ENCODE peak calls at places on chromosome 16, in eight cellular contexts. G is neural progenitor cell, J is stomach, R is vagina, O is heart left ventricle, C is breast epithelium, P is IMR-90, M is heart right ventricle. K is an unnamed sample. For H3K4me1, the result is how much of the 10 kb centered on the place peaks cover.

GRCh38 chr16:29708917-29709600 is 30.1 kb downstream of the QPRT start:
- DNase-seq in J (no peak), C (no peak), O (no peak), R (no peak), G (peak), P (no peak), M (no peak), K (no peak)

GRCh38 chr16:9311303-9311954 is 220.0 kb downstream of the HAPSTR1 start:
- DNase-seq in J (no peak), R (no peak), G (peak), C (no peak), M (no peak), P (no peak), O (no peak), K (no peak)

GRCh38 chr16:57029161-57030160 is 40.1 kb downstream of the NLRC5 start:
- DNase-seq in P (peak), G (no peak), M (no peak), R (no peak), C (no peak), O (no peak), J (no peak), K (no peak)

GRCh38 chr16:22055881-22056280 is 36.5 kb upstream of the VWA3A start:
- DNase-seq in O (no peak), M (no peak), G (peak), C (no peak), P (no peak), R (no peak), J (no peak), K (no peak)

GRCh38 chr16:85353839-85354622 is 241.8 kb upstream of the CIBAR2 start:
- DNase-seq in O (no peak), J (peak), P (no peak), M (no peak), G (no peak), R (no peak), C (peak), K (no peak)

GRCh38 chr16:19382887-19383816 is 34.5 kb upstream of the TMC5 start:
- DNase-seq in M (no peak), C (no peak), J (peak), R (no peak), P (no peak), O (no peak), G (no peak), K (no peak)

GRCh38 chr16:12723681-12724080 is 80.0 kb downstream of the CPPED1 start:
- DNase-seq in C (no peak), M (no peak), R (no peak), J (no peak), P (no peak), G (no peak), O (no peak), K (no peak)

GRCh38 chr16:86974120-86974519 is 343.1 kb downstream of the C16orf95 start:
- DNase-seq in M (no peak), O (no peak), P (no peak), G (no peak), C (no peak), R (no peak), J (no peak), K (no peak)

GRCh38 chr16:47392114-47392513 is 68.7 kb downstream of the ITFG1 start:
- DNase-seq in R (no peak), M (no peak), G (no peak), C (no peak), O (no peak), J (no peak), P (no peak), K (no peak)

GRCh38 chr16:66188786-66189725 is 177.4 kb upstream of the CDH5 start:
- DNase-seq in G (peak), P (peak), C (no peak), M (peak), O (no peak), R (peak), J (no peak), K (no peak)

GRCh38 chr16:22311520-22311919 is 14.3 kb downstream of the POLR3E start:
- DNase-seq in G (no peak), C (no peak), P (no peak), R (no peak), O (no peak), J (no peak), M (no peak), K (no peak)

GRCh38 chr16:29662729-29663019 is 373 bp upstream of the SPN start:
- DNase-seq in O (no peak), P (no peak), R (no peak), C (no peak), J (peak), M (no peak), G (no peak), K (no peak)

GRCh38 chr16:27718136-27718766 is 168.3 kb downstream of the KATNIP start:
- DNase-seq in M (no peak), C (no peak), O (no peak), G (no peak), J (no peak), P (no peak), R (no peak), K (no peak)

GRCh38 chr16:23324727-23325126 is 22.6 kb downstream of the SCNN1B start:
- DNase-seq in R (no peak), O (peak), P (no peak), C (peak), G (no peak), J (peak), M (peak), K (peak)

GRCh38 chr16:3074860-3075545 is 9.6 kb downstream of the IL32 start:
- DNase-seq in C (no peak), M (no peak), R (no peak), J (peak), O (peak), P (no peak), G (no peak), K (no peak)

GRCh38 chr16:77375396-77375795 is 59.4 kb downstream of the ADAMTS18 start:
- DNase-seq in R (no peak), P (no peak), G (no peak), M (no peak), O (no peak), J (no peak), C (no peak), K (no peak)

GRCh38 chr16:85677383-85677967 is 11.3 kb downstream of the GINS2 start:
- DNase-seq in R (no peak), O (no peak), J (no peak), P (no peak), G (no peak), M (no peak), C (no peak), K (no peak)

GRCh38 chr16:65068151-65068740 is 53.6 kb downstream of the CDH11 start:
- DNase-seq in J (no peak), P (peak), R (no peak), M (no peak), O (no peak), C (no peak), G (no peak), K (no peak)

GRCh38 chr16:75130150-75130771 is 13.7 kb upstream of the LDHD start:
- DNase-seq in J (no peak), G (no peak), R (no peak), M (no peak), O (no peak), P (no peak), C (no peak), K (no peak)

GRCh38 chr16:20626971-20627370 is 50.8 kb upstream of the ACSM2B start:
- DNase-seq in C (no peak), P (no peak), O (no peak), M (no peak), G (no peak), J (no peak), R (no peak), K (no peak)

GRCh38 chr16:51151951-51152663 is 1.0 kb upstream of the SALL1 start:
- DNase-seq in C (no peak), J (peak), R (no peak), O (peak), M (peak), G (peak), P (peak), K (no peak)

GRCh38 chr16:63577891-63578290 is 1541.7 kb upstream of the CDH8 start:
- DNase-seq in P (no peak), J (no peak), G (no peak), M (no peak), O (no peak), C (no peak), R (no peak), K (no peak)

GRCh38 chr16:88775825-88776224 is 9.2 kb downstream of the PIEZO1 start:
- DNase-seq in G (no peak), C (no peak), J (no peak), R (no peak), M (no peak), P (no peak), O (no peak), K (no peak)
- TF ChIP-seq CTCF in G (no peak), C (no peak), J (no peak), R (no peak), M (no peak), P (no peak), O (no peak), K (no peak)

GRCh38 chr16:974606-975312 is 4.0 kb upstream of the LMF1 start:
- DNase-seq in O (no peak), C (no peak), G (no peak), J (no peak), R (no peak), P (no peak), M (no peak), K (no peak)

GRCh38 chr16:977896-978295 is 3.7 kb upstream of the SOX8 start:
- DNase-seq in J (no peak), R (no peak), O (no peak), G (no peak), M (no peak), P (no peak), C (no peak), K (no peak)

GRCh38 chr16:975313-975690 is 4.5 kb upstream of the LMF1 start:
- DNase-seq in J (no peak), P (no peak), R (no peak), C (no peak), G (no peak), M (no peak), O (no peak), K (no peak)

GRCh38 chr16:977096-977701 is 4.4 kb upstream of the SOX8 start:
- DNase-seq in P (no peak), O (no peak), G (no peak), R (no peak), M (no peak), J (no peak), C (no peak), K (no peak)

DNA sequence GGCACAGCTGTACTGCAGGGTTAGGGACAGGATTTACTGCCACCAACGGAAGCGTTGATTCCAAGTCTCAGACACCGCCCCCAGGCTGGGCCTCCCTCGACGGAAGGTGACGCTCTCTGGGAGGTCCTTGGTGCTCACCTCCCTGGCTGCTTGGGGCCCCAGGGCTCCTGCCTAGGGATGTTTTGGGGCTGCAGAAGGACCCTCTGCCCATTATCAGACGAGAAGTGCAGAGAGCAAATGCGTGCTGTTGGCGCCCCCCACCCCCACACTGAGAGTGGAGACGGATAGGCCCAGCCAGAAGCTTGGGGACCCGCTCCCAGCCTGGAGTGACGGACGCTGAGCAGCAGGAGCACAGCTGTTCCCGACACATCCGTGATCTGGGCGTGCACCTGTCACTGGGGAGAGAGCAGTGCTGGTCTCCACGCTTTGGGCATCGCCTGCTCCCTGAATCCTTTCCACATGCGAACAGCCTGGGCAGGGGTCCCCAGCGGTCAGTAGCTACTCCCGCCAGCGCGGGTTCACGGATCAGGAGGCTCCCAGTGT is 5.1 kb upstream of the SOX8 start:
- DNase-seq in O (no peak), R (no peak), C (no peak), M (no peak), J (no peak), P (no peak), G (no peak), K (no peak)
- H3K4me1 ChIP-seq in O (under half), R (under half), C (under half), M (under half), J (under half), P (under half), G (under half), K (under half)

GRCh38 chr16:10945065-10945787 is 862 bp downstream of the CLEC16A start:
- DNase-seq in O (no peak), R (no peak), J (no peak), C (no peak), G (no peak), M (no peak), P (no peak), K (no peak)

GRCh38 chr16:10942352-10943297 is at the start of gene DEXI:
- DNase-seq in G (peak), R (no peak), P (peak), M (peak), O (peak), J (peak), C (peak), K (peak)

GRCh38 chr16:10947211-10947787 is 2.9 kb downstream of the CLEC16A start:
- DNase-seq in G (no peak), R (no peak), J (no peak), C (no peak), M (no peak), P (no peak), O (peak), K (no peak)

GRCh38 chr16:10946308-10946707 is 1.9 kb downstream of the CLEC16A start:
- DNase-seq in P (no peak), O (peak), M (no peak), G (peak), J (no peak), R (no peak), C (no peak), K (no peak)

DNA sequence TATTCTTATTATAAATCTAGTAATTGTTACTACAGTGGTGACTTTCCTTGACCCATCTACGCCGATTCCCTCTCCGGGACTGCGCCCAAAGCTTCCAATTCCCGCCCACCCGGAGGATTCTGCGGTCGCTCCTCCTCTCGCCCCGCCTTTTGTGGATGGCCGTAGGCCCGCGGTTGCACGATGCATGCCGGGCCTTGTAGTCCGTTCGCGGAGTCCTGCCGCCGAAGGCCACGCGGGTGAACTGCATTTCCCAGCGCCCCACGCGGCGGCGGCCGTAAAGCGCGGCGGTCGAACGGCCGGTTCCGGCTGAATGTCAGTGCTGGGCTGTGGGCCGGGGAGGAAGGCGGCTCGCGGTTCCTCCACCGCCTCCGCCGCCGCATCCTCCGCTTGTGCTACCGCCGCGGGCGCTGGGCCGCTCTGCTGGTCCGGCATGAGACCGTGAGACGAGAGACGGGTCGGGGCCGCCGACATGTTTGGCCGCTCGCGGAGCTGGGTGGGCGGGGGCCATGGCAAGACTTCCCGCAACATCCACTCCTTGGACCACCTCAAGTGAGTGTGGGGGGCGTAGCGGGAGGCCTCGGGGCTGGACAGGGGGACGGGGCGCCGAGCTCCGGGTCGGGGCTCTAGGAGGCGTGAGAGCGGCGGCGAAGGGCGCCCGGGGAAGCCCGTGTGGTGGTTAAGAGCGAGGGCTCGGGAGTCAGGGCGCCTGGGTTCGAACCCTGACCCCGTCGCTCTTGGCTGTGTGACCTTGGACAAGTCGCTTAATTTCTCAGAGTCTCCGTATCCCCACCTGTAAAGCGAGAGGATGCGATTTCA is at the start of gene CLEC16A:
- DNase-seq in O (peak), G (peak), C (peak), M (peak), P (peak), R (no peak), J (peak), K (peak)
- TF ChIP-seq CTCF in O (no peak), G (peak), C (no peak), M (peak), P (no peak), R (no peak), J (no peak), K (no peak)

GRCh38 chr16:15641753-15642556 is 999 bp downstream of the MARF1 start:
- DNase-seq in J (no peak), G (no peak), O (no peak), M (no peak), P (no peak), C (no peak), R (no peak), K (no peak)

GRCh38 chr16:15643453-15644305 is 725 bp upstream of the MARF1 start:
- DNase-seq in O (no peak), R (no peak), J (no peak), C (no peak), G (no peak), M (peak), P (peak), K (no peak)

GRCh38 chr16:15642557-15643452 is at the start of gene MARF1:
- DNase-seq in R (no peak), M (peak), C (peak), G (peak), O (peak), J (peak), P (peak), K (peak)

GRCh38 chr16:15639061-15639568 is 3.8 kb downstream of the MARF1 start:
- DNase-seq in P (no peak), C (no peak), G (no peak), M (no peak), R (no peak), O (no peak), J (no peak), K (no peak)

DNA sequence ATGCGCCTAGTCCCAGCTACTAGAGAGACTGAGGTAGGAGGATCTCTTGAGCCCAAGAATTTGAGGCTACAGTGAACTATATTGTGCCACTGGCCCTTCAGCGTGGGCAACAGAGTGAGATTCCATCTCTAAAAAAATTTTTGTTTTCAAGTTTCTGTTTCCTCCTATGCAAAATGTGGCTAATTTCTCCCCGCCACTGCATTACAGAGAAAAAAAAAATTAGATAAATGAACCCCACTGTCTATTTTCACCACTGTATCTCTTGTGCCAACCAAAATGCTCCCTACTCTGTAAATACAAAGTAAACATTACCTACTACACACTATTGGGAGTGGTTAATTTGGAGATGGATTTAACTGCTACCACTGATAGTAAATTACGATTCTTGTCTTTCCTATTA is 2.0 kb downstream of the MARF1 start:
- DNase-seq in M (no peak), R (no peak), P (no peak), J (no peak), C (no peak), O (no peak), G (no peak), K (no peak)
- H3K4me1 ChIP-seq in M (under half), R (under half), P (under half), J (under half), C (under half), O (under half), G (under half), K (under half)

GRCh38 chr16:31001507-31002251 is 8.8 kb downstream of the STX1B start:
- DNase-seq in G (no peak), P (no peak), R (no peak), O (peak), J (peak), M (no peak), C (no peak), K (no peak)
- TF ChIP-seq CTCF in G (no peak), P (no peak), R (no peak), O (no peak), J (no peak), M (no peak), C (no peak), K (no peak)

DNA sequence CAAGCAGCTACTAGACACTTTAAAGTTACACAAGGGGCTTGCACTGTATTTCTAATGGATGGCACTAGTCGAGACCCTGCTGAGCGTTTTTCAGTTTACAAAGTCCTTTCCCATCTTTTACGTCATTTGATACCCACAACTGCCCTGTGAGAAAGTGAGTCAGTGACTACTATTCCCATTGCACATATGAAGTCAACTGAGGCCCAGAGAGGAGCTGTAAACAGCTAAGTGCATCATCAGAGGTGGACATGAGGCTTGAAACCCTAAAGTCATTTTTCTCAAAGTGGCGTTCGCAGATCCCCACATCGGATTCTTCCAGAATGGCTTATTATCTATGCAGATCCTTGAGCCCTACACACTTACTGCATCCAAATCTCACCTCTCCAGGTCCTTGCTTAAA is 50.6 kb downstream of the TEKT5 start:
- DNase-seq in P (no peak), O (no peak), C (no peak), G (no peak), M (no peak), J (no peak), R (no peak), K (no peak)
- H3K4me1 ChIP-seq in P (under half), O (under half), C (under half), G (under half), M (under half), J (under half), R (under half), K (under half)

K was measured in left ventricle myocardium inferior.